ENCODE peak calls at places on chromosomes 11 and 22, in four cellular contexts. F is esophagus muscularis mucosa, M is IMR-90, Z is GM12878. O is an unnamed sample. For H3K36me3 and H3K27me3, the result is how much of the 10 kb centered on the place peaks cover.

GRCh38 chr11:44589301-44589700 is 23.8 kb downstream of the CD82 start:
- DNase-seq in F (no peak), M (peak), Z (no peak), O (peak)

GRCh38 chr11:24679686-24680318 is 182.9 kb downstream of the LUZP2 start:
- DNase-seq in F (no peak), M (peak), Z (no peak), O (no peak)

GRCh38 chr11:94926698-94927237 is 46.6 kb downstream of the CWC15 start:
- DNase-seq in F (no peak), M (peak), Z (no peak), O (peak)

GRCh38 chr11:66224226-66224850 is 44.1 kb upstream of the RAB1B start:
- DNase-seq in F (no peak), M (no peak), Z (no peak), O (no peak)

GRCh38 chr11:118202599-118203422 is 22.0 kb downstream of the JAML start:
- DNase-seq in F (no peak), M (no peak), Z (no peak), O (no peak)

GRCh38 chr11:121321614-121322243 is 29.2 kb downstream of the SC5D start:
- DNase-seq in F (no peak), M (peak), Z (no peak), O (no peak)

GRCh38 chr11:23846902-23847422 is 649.9 kb upstream of the LUZP2 start:
- DNase-seq in F (no peak), M (no peak), Z (no peak), O (no peak)

GRCh38 chr11:35600439-35600838 is 17.8 kb upstream of the FJX1 start:
- DNase-seq in F (no peak), M (no peak), Z (no peak), O (peak)

GRCh38 chr11:2817431-2817830 is 68.1 kb downstream of the CDKN1C start:
- DNase-seq in F (no peak), M (no peak), Z (no peak), O (no peak)

GRCh38 chr22:40400173-40400572 is 29.8 kb downstream of the SGSM3 start:
- DNase-seq in F (no peak), M (no peak), Z (peak), O (no peak)

GRCh38 chr11:91299980-91300379 is 924.6 kb upstream of the FAT3 start:
- DNase-seq in F (no peak), M (peak), Z (peak), O (no peak)

GRCh38 chr11:125404811-125405481 is 91.1 kb downstream of the FEZ1 start:
- DNase-seq in F (no peak), M (peak), Z (no peak), O (peak)

GRCh38 chr11:94740083-94740974 is 27.8 kb upstream of the AMOTL1 start:
- DNase-seq in F (peak), M (no peak), Z (no peak), O (peak)

DNA sequence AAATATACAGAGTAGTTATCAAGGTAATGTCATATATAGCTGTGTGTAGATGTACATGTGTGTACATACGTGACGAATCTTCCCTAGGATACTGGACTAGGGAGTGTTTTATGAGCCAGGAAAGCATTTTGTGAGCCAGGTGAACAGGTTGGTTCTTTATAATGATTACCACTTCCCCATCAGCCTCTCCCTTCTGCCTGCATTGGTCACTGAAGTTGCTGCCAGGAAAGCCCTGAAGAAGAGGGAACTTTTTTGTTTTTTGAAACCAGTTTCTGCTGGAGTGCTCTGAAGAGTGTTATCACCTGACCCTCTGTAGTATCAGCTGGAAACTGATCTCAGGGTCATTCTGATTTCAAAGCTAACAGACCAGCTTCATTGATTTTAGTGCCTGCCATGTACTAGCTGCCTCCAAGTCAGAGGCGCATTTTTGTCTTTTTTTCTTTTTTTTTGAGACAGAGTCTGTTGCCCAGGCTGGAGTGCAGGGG is 14.2 kb upstream of the ST14 start:
- DNase-seq in F (no peak), M (no peak), Z (no peak), O (no peak)
- H3K36me3 ChIP-seq in F (under half), M (under half), Z (under half), O (half or more)

DNA sequence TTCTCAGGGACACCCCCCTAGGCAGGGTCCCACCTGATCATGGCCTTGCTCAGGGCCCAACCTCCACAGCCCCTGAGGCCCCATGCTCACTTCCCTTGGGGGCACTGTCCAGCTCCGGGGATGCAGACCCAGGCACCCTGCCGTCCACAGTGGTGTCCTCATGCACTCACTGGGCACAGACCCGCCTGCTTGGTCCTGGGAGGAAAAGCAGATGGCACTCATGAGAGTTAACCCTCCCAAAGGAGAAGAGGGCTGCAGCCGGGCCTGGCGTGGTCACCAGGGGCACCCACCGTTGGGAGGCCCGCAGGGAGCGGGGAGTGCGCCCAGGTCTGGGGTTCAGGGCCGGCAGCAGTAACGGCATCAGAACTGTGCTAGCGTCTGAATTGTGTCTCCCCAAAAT is 1270.9 kb downstream of the BRD1 start:
- DNase-seq in F (no peak), M (no peak), Z (no peak), O (no peak)
- H3K27me3 ChIP-seq in F (under half), M (under half), Z (under half), O (under half)

GRCh38 chr22:43994006-43994405 is 30.1 kb upstream of the PARVB start:
- DNase-seq in F (no peak), M (no peak), Z (no peak), O (no peak)
- H3K36me3 ChIP-seq in F (half or more), M (half or more), Z (under half), O (half or more)

GRCh38 chr22:47421846-47422245 is 659.4 kb downstream of the TBC1D22A start:
- DNase-seq in F (no peak), M (no peak), Z (no peak), O (no peak)

GRCh38 chr22:47420211-47420610 is 657.8 kb downstream of the TBC1D22A start:
- DNase-seq in F (no peak), M (no peak), Z (no peak), O (no peak)

GRCh38 chr22:47422736-47423135 is 660.3 kb downstream of the TBC1D22A start:
- DNase-seq in F (no peak), M (no peak), Z (no peak), O (no peak)

GRCh38 chr22:47417699-47418098 is 655.2 kb downstream of the TBC1D22A start:
- DNase-seq in F (no peak), M (no peak), Z (no peak), O (no peak)

DNA sequence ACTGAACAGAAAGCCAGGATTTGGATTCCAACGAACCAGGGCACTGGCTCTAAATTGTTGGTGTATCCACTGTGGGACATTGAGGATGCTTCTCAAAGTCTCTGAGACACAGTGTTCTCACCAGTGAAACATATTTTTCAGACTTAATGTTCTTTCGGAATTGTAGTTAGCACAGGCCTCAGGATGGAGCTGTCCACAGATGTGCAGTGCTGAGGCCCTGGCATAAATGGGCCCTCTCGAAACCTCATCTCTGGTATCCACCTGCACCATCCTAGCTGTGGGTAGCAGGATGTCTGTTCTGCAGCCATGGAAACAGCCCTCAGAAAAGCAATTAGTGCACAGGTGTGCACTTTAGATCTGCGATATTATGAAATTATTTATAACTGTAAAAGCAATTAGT is 656.8 kb downstream of the TBC1D22A start:
- DNase-seq in F (no peak), M (no peak), Z (no peak), O (no peak)
- H3K27me3 ChIP-seq in F (under half), M (under half), Z (under half), O (under half)

DNA sequence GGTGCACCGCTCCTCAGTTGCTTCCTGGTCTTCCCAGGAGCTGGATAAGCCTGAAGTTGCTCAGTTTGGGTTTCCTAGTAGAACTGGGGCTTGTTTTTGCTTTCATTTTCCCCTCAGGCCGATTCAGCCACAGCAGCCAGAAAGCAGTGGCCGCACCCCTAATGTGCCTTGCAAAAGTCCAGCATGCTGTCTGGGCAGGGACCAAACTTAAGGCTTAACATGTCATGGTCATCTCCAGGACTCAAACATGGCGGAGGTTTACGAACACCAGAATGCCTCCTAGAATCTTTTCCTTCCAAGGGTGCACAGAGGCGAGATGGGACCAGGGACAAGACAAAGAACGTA is 2.5 kb downstream of the GNG3 start:
- DNase-seq in F (no peak), M (no peak), Z (no peak), O (peak)
- H3K36me3 ChIP-seq in F (under half), M (under half), Z (under half), O (half or more)